ENCODE peak calls at places on chromosome 10, in four cellular contexts. D, Q, W and T are unnamed samples.

GRCh38 chr10:101330236-101331225 is 23.4 kb upstream of the BTRC start:
- DNase-seq in D (no peak), Q (no peak), W (no peak), T (no peak)

GRCh38 chr10:31803606-31804195 is 124.9 kb downstream of the ARHGAP12 start:
- DNase-seq in W (no peak), Q (no peak), D (no peak), T (no peak)

GRCh38 chr10:79070091-79070610 is 1.4 kb downstream of the ZMIZ1 start:
- DNase-seq in D (peak), W (no peak), Q (no peak), T (peak)

GRCh38 chr10:129307141-129307540 is 159.9 kb upstream of the MGMT start:
- DNase-seq in W (no peak), D (no peak), Q (no peak), T (no peak)

GRCh38 chr10:124152139-124152780 is 58.9 kb upstream of the CHST15 start:
- DNase-seq in W (no peak), Q (no peak), D (peak), T (no peak)

GRCh38 chr10:49598164-49598856 is 11.8 kb upstream of the SLC18A3 start:
- DNase-seq in W (no peak), Q (no peak), D (no peak), T (no peak)

GRCh38 chr10:97689637-97690036 is 2.6 kb upstream of the AVPI1 start:
- DNase-seq in W (no peak), Q (no peak), D (no peak), T (no peak)

GRCh38 chr10:34526186-34526585 is 288.9 kb downstream of the PARD3 start:
- DNase-seq in W (no peak), D (no peak), Q (no peak), T (no peak)

GRCh38 chr10:110364531-110364937 is 59.8 kb upstream of the SMNDC1 start:
- DNase-seq in Q (no peak), W (no peak), D (no peak), T (peak)

GRCh38 chr10:109678857-109679256 is 244.5 kb downstream of the XPNPEP1 start:
- DNase-seq in D (no peak), W (no peak), Q (no peak), T (no peak)

GRCh38 chr10:12434277-12434676 is 84.9 kb downstream of the CAMK1D start:
- DNase-seq in W (no peak), D (no peak), Q (no peak), T (no peak)

GRCh38 chr10:87565010-87565409 is 60.3 kb downstream of the MINPP1 start:
- DNase-seq in Q (no peak), D (no peak), W (no peak), T (no peak)

GRCh38 chr10:86765548-86765947 is 9.1 kb downstream of the BMPR1A start:
- DNase-seq in W (no peak), D (no peak), Q (no peak), T (no peak)

GRCh38 chr10:79019441-79019840 is 49.3 kb upstream of the ZMIZ1 start:
- DNase-seq in D (no peak), Q (no peak), W (no peak), T (no peak)

GRCh38 chr10:48466611-48467240 is 138.1 kb downstream of the ARHGAP22 start:
- DNase-seq in Q (peak), D (no peak), W (no peak), T (no peak)

GRCh38 chr10:51244308-51244707 is 170.0 kb downstream of the PRKG1 start:
- DNase-seq in D (no peak), Q (no peak), W (no peak), T (no peak)

GRCh38 chr10:4023997-4024396 is 239.0 kb upstream of the KLF6 start:
- DNase-seq in D (no peak), Q (no peak), W (no peak), T (no peak)

GRCh38 chr10:22875584-22875983 is 52.3 kb upstream of the ARMC3 start:
- DNase-seq in W (peak), Q (no peak), D (no peak), T (no peak)

GRCh38 chr10:24723788-24724380 is at the start of gene ARHGAP21:
- DNase-seq in W (no peak), Q (peak), D (peak), T (peak)

GRCh38 chr10:6065406-6065805 is 3.2 kb upstream of the IL2RA start:
- DNase-seq in D (no peak), W (no peak), Q (no peak), T (no peak)

GRCh38 chr10:77873558-77874380 is 52.8 kb downstream of the DLG5 start:
- DNase-seq in W (no peak), D (peak), Q (no peak), T (no peak)

GRCh38 chr10:75716506-75716905 is 285.1 kb downstream of the LRMDA start:
- DNase-seq in Q (no peak), W (no peak), D (no peak), T (no peak)

GRCh38 chr10:131086511-131086910 is 225.0 kb downstream of the TCERG1L start:
- DNase-seq in W (no peak), D (no peak), Q (no peak), T (no peak)

GRCh38 chr10:36946598-36946997 is 178.8 kb upstream of the ANKRD30A start:
- DNase-seq in D (no peak), Q (no peak), W (no peak), T (no peak)

GRCh38 chr10:61464461-61465215 is 11.5 kb upstream of the TMEM26 start:
- DNase-seq in D (no peak), W (no peak), Q (no peak), T (no peak)